ENCODE peak calls at places on chromosomes 13 and 19, in six cellular contexts. L is osteoblast, N is kidney epithelial cell, I is fibroblast of lung, T is ovary, M is tibial nerve. U is an unnamed sample. For H3K27me3, the result is how much of the 10 kb centered on the place peaks cover.

GRCh38 chr13:75222031-75222430 is 259.9 kb downstream of the TBC1D4 start:
- DNase-seq in L (no peak), N (no peak), M (no peak), T (no peak), I (peak), U (no peak)

GRCh38 chr19:23531976-23532375 is 136.7 kb upstream of the ZNF91 start:
- DNase-seq in L (no peak), I (no peak), M (no peak), N (no peak), T (no peak), U (no peak)

GRCh38 chr13:60352644-60353043 is 44.4 kb upstream of the TDRD3 start:
- DNase-seq in M (no peak), N (no peak), L (no peak), I (no peak), T (no peak), U (no peak)

GRCh38 chr13:41061075-41061913 is at the start of gene WBP4:
- DNase-seq in I (peak), M (peak), T (peak), N (no peak), L (peak), U (peak)

GRCh38 chr13:33744589-33745369 is 73.2 kb upstream of the RFC3 start:
- DNase-seq in N (no peak), I (no peak), T (no peak), M (no peak), L (no peak), U (no peak)

GRCh38 chr19:21483589-21484170 is 21.7 kb upstream of the ZNF429 start:
- DNase-seq in L (peak), T (peak), N (no peak), I (peak), M (peak), U (peak)

GRCh38 chr19:32837531-32837930 is 32.0 kb downstream of the SLC7A9 start:
- DNase-seq in L (no peak), M (no peak), N (no peak), I (no peak), T (no peak), U (no peak)

GRCh38 chr13:58528351-58528750 is 896.8 kb downstream of the PCDH17 start:
- DNase-seq in T (no peak), N (no peak), I (no peak), M (no peak), L (peak), U (no peak)

GRCh38 chr19:34597596-34597995 is 79.4 kb downstream of the SCGB2B2 start:
- DNase-seq in M (no peak), T (no peak), I (no peak), L (peak), N (no peak), U (no peak)

GRCh38 chr13:94646904-94647303 is 45.2 kb downstream of the GPR180 start:
- DNase-seq in N (no peak), T (no peak), I (no peak), L (no peak), M (no peak), U (no peak)

GRCh38 chr13:24228852-24229458 is 68.4 kb downstream of the SPATA13 start:
- DNase-seq in N (peak), T (peak), I (peak), M (no peak), L (peak), U (peak)

GRCh38 chr13:79662882-79663281 is 181.9 kb downstream of the NDFIP2 start:
- DNase-seq in L (no peak), N (no peak), M (no peak), T (no peak), I (peak), U (no peak)

GRCh38 chr13:26881154-26881553 is 120.6 kb upstream of the GPR12 start:
- DNase-seq in M (no peak), I (peak), L (peak), T (no peak), N (no peak), U (no peak)

GRCh38 chr19:58578430-58578925 is 5.3 kb upstream of the MZF1 start:
- DNase-seq in N (no peak), L (no peak), I (no peak), M (no peak), T (no peak), U (no peak)

GRCh38 chr13:37868691-37869505 is 674 bp downstream of the TRPC4 start:
- DNase-seq in T (peak), N (peak), M (no peak), I (peak), L (peak), U (no peak)

GRCh38 chr13:98664047-98664446 is 87.1 kb upstream of the STK24 start:
- DNase-seq in M (no peak), L (peak), N (peak), T (no peak), I (peak), U (no peak)

GRCh38 chr19:34662919-34663318 is 14.0 kb downstream of the SCGB2B2 start:
- DNase-seq in L (no peak), I (no peak), M (no peak), T (no peak), N (no peak), U (peak)

GRCh38 chr19:377801-378581 is 31.0 kb downstream of the C2CD4C start:
- DNase-seq in L (peak), N (no peak), I (no peak), T (no peak), M (no peak), U (no peak)
- H3K27me3 ChIP-seq in L (under half), N (under half), I (under half), T (under half), M (under half), U (under half)

GRCh38 chr13:112983042-112983305 is 14.0 kb downstream of the MCF2L start:
- DNase-seq in N (no peak), M (no peak), I (no peak), T (no peak), L (no peak), U (no peak)

GRCh38 chr13:112984954-112985802 is 16.2 kb downstream of the MCF2L start:
- DNase-seq in T (no peak), I (no peak), M (no peak), N (no peak), L (no peak), U (no peak)

GRCh38 chr13:112983428-112984196 is 14.6 kb downstream of the MCF2L start:
- DNase-seq in L (no peak), M (no peak), N (no peak), T (no peak), I (no peak), U (no peak)

GRCh38 chr13:112985803-112986408 is 16.9 kb downstream of the MCF2L start:
- DNase-seq in M (no peak), L (no peak), I (no peak), N (no peak), T (no peak), U (no peak)

GRCh38 chr13:112984501-112984900 is 15.5 kb downstream of the MCF2L start:
- DNase-seq in L (no peak), M (no peak), I (no peak), N (no peak), T (no peak), U (no peak)
- H3K27me3 ChIP-seq in L (under half), M (under half), I (under half), N (under half), T (under half), U (under half)

GRCh38 chr13:99691552-99691951 is 190.3 kb downstream of the TM9SF2 start:
- DNase-seq in N (no peak), T (no peak), I (no peak), L (no peak), M (no peak), U (no peak)

GRCh38 chr13:99687728-99688397 is 186.6 kb downstream of the TM9SF2 start:
- DNase-seq in N (peak), L (no peak), T (no peak), I (no peak), M (no peak), U (peak)

GRCh38 chr13:99688776-99689175 is 187.5 kb downstream of the TM9SF2 start:
- DNase-seq in T (no peak), M (no peak), L (no peak), N (no peak), I (no peak), U (no peak)

GRCh38 chr13:99690426-99691189 is 189.3 kb downstream of the TM9SF2 start:
- DNase-seq in I (no peak), M (no peak), T (no peak), L (no peak), N (no peak), U (no peak)

GRCh38 chr13:99689955-99690354 is 188.7 kb downstream of the TM9SF2 start:
- DNase-seq in M (no peak), I (no peak), N (no peak), L (no peak), T (no peak), U (no peak)
- H3K27me3 ChIP-seq in M (under half), I (under half), N (under half), L (under half), T (under half), U (under half)

GRCh38 chr19:55172741-55173140 is 6.3 kb upstream of the DNAAF3 start:
- DNase-seq in M (no peak), L (peak), T (no peak), N (no peak), I (peak), U (no peak)
- H3K27me3 ChIP-seq in M (half or more), L (under half), T (under half), N (under half), I (under half), U (under half)

DNA sequence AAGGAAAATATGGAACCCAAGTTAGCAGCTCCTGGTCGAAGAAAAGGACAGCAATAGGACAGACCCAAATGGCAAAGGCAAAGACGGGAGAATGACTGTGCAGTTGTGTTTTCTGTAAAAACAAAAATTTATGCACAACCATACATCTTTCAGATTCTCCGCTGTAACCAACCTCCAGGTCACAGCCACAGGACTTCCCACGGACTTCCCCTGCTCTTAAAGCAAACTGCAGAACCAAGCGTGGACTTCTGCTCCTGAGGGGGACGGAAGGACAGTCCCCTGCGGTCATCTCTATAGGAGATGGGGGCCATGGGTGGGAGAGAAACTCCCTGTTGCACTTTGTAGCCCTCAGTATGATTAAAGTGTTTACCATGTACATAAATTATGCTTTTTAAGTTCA is 2.5 kb downstream of the GRTP1 start:
- DNase-seq in M (no peak), N (no peak), L (peak), I (no peak), T (no peak), U (no peak)
- H3K27me3 ChIP-seq in M (under half), N (under half), L (under half), I (under half), T (under half), U (under half)

GRCh38 chr19:51009061-51009891 is 7.9 kb upstream of the KLK8 start:
- DNase-seq in T (no peak), L (peak), M (no peak), N (no peak), I (no peak), U (no peak)

GRCh38 chr19:51005248-51005647 is 3.8 kb upstream of the KLK8 start:
- DNase-seq in T (no peak), L (no peak), M (no peak), I (no peak), N (no peak), U (no peak)

GRCh38 chr19:51006406-51006805 is 5.0 kb upstream of the KLK8 start:
- DNase-seq in T (no peak), L (no peak), M (no peak), I (no peak), N (no peak), U (no peak)

GRCh38 chr19:51010066-51010795 is 8.8 kb upstream of the KLK8 start:
- DNase-seq in M (no peak), T (no peak), I (no peak), L (no peak), N (no peak), U (no peak)

DNA sequence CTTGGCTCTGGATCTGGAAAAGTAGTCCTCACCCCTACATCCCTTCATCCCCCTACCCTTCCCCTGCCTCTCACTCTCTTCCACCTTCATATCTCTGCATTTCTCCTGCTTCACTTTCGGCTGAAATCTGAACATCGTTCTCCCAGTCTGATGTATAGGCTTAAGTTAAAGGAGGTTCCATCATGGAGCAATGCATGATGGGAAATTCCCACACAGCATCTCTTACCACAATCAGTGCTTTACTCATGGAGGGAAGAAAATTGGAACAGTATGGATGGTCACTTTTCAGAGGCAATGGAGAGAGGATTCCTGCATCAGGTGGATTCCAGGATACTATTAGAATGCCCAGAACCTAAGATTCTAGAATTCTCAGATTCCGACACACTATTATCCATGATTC is 6.1 kb upstream of the KLK8 start:
- DNase-seq in M (no peak), N (no peak), L (no peak), I (no peak), T (no peak), U (no peak)
- H3K27me3 ChIP-seq in M (under half), N (under half), L (under half), I (under half), T (under half), U (under half)

DNA sequence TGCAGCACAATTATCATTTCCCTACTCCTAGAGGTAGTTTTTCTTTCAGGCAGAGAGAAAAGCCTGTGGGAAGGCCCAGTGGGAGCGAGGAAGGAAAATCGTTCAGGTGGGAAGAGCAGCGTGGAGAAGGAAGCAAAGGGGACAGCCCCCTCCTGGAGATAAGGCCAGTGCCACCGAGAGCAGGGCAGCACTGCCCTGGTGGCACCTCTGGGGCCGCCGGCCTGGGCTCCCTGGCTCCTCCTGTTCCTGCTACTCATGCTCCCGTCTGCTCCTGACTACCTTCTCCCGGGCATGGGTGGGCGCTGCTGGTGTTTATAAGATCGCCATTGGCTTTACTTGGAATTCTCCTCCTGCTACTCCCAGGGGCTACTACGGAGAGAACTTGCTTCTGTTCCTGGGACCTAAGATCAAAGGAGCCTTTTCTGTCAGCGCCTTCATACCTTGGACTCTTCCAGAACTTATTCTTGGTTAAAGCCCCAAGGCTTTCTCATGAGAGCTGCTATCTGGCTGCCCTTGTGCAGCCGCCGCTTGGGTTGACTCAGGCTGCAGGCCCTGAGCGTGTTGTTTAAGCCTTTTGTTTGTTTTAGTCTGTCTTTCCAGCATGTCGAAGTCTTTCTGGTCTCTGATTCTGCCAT is 3.7 kb upstream of the FLT1 start:
- DNase-seq in T (no peak), M (no peak), I (no peak), L (no peak), N (no peak), U (no peak)
- H3K27me3 ChIP-seq in T (under half), M (under half), I (under half), L (half or more), N (under half), U (under half)

GRCh38 chr19:6092329-6093286 is 17.7 kb downstream of the RFX2 start:
- DNase-seq in T (peak), L (peak), I (peak), M (peak), N (peak), U (peak)

GRCh38 chr19:6088677-6089063 is 21.6 kb downstream of the RFX2 start:
- DNase-seq in M (no peak), N (no peak), L (no peak), I (peak), T (no peak), U (no peak)

GRCh38 chr19:6087074-6087506 is 23.2 kb downstream of the RFX2 start:
- DNase-seq in M (no peak), L (no peak), T (no peak), N (no peak), I (no peak), U (no peak)

GRCh38 chr19:6091771-6092291 is 18.5 kb downstream of the RFX2 start:
- DNase-seq in M (no peak), T (no peak), L (no peak), I (peak), N (no peak), U (no peak)

GRCh38 chr19:6090634-6091033 is 19.7 kb downstream of the RFX2 start:
- DNase-seq in N (no peak), I (no peak), T (no peak), L (no peak), M (no peak), U (no peak)
- H3K27me3 ChIP-seq in N (under half), I (under half), T (under half), L (under half), M (under half), U (under half)

GRCh38 chr13:110306340-110306959 is 507 bp downstream of the COL4A1 start:
- DNase-seq in L (no peak), N (no peak), I (peak), T (peak), M (no peak), U (no peak)

GRCh38 chr13:110305001-110305400 is 2.0 kb downstream of the COL4A1 start:
- DNase-seq in I (no peak), L (no peak), N (no peak), T (no peak), M (no peak), U (no peak)

GRCh38 chr13:110305544-110305943 is 1.4 kb downstream of the COL4A1 start:
- DNase-seq in M (no peak), I (no peak), N (no peak), L (no peak), T (no peak), U (no peak)

GRCh38 chr13:110306960-110307696 is at the start of the genes COL4A1 and COL4A2:
- DNase-seq in N (no peak), L (peak), T (peak), M (peak), I (peak), U (peak)

DNA sequence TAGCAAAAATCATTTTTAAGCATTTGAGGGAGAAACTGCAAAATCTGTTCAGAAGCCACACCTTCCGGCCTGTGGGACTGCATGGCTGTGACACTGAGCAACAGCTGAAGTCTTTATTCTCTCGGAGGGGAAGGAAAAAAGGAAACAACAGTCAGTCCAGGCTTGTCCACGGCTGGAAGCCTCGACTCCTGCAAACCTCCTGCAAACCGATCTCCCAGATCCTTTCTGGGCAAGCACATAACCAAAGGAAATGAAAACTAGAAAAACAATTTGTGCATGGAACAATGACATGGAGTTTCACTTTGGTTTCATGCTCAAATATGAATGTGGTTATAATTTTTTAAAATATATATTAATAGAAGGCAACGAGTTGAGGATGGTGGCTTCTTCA is 1.0 kb downstream of the COL4A1 start:
- DNase-seq in I (peak), L (no peak), N (no peak), T (no peak), M (no peak), U (no peak)
- H3K27me3 ChIP-seq in I (under half), L (under half), N (under half), T (under half), M (under half), U (under half)

U was measured in NT2/D1.